ENCODE peak calls at places on chromosomes 5 and 9, in six cellular contexts. J is WTC11; H is T-helper 9 cell; B is NCI-H460; G is Peyer's patch; V is activated naive CD4-positive, alpha-beta T cell. S is an unnamed sample.
A peak's percentile ranks its signal among the peaks of the same experiment; 100 is the strongest.

GRCh38 chr9:2173170-2173569 is 158.0 kb downstream of the SMARCA2 start:
- DNase-seq in J (no peak), H (no peak), B (no peak), G (no peak), V (no peak), S (no peak)

GRCh38 chr5:32029291-32029690 is 144.8 kb downstream of the GOLPH3 start:
- DNase-seq in J (no peak), H (no peak), B (no peak), G (no peak), V (no peak), S (no peak)

GRCh38 chr5:157275403-157275802 is 9.5 kb downstream of the CYFIP2 start:
- DNase-seq in J (no peak), H (no peak), B (no peak), G (no peak), V (no peak), S (no peak)

GRCh38 chr5:169303119-169303515 is 2.2 kb upstream of the SLIT3 start:
- DNase-seq in J (no peak), H (no peak), B (no peak), G (no peak), V (no peak), S (no peak)

GRCh38 chr9:76451234-76451633 is 7.7 kb upstream of the GCNT1 start:
- DNase-seq in J (no peak), H (no peak), B (no peak), G (no peak), V (no peak), S (no peak)

GRCh38 chr5:127011961-127012644 is 18.3 kb downstream of the MARCHF3 start:
- DNase-seq in J (no peak), H (no peak), B (no peak), G (no peak), V (no peak), S (no peak)

GRCh38 chr9:80177949-80178480 is 606.2 kb downstream of the TLE4 start:
- DNase-seq in J (no peak), H (no peak), B (no peak), G (no peak), V (no peak), S (no peak)

GRCh38 chr5:73369283-73369682 is 79.3 kb downstream of the FOXD1 start:
- DNase-seq in J (no peak), H (no peak), B (no peak), G (no peak), V (no peak), S (no peak)

GRCh38 chr9:118222375-118222774 is 518.2 kb downstream of the TLR4 start:
- DNase-seq in J (peak; percentile 10), H (no peak), B (no peak), G (no peak), V (no peak), S (no peak)

GRCh38 chr5:17882760-17883488 is 248.7 kb downstream of the TAF11L14 start:
- DNase-seq in J (peak; percentile 38), H (no peak), B (no peak), G (no peak), V (no peak), S (no peak)

GRCh38 chr5:135033866-135034185 is 202 bp downstream of the PITX1 start:
- DNase-seq in J (no peak), H (no peak), B (no peak), G (no peak), V (no peak), S (no peak)

GRCh38 chr9:137411260-137411659 is 11.7 kb downstream of the EXD3 start:
- DNase-seq in J (no peak), H (no peak), B (no peak), G (no peak), V (no peak), S (no peak)

GRCh38 chr5:122099060-122099790 is 21.2 kb upstream of the LOX start:
- DNase-seq in J (no peak), H (no peak), B (peak; percentile 67), G (no peak), V (no peak), S (no peak)

GRCh38 chr9:89815903-89816573 is 211.2 kb downstream of the GADD45G start:
- DNase-seq in J (no peak), H (no peak), B (no peak), G (no peak), V (no peak), S (no peak)

GRCh38 chr9:32502459-32502858 is 23.5 kb downstream of the RIGI start:
- DNase-seq in J (no peak), H (no peak), B (peak; percentile 63), G (no peak), V (no peak), S (no peak)

GRCh38 chr9:137423001-137423809 is at the start of the genes EXD3 and NOXA1:
- DNase-seq in J (peak; percentile 95), H (peak; percentile 95), B (peak; percentile 92), G (peak; percentile 98), V (peak; percentile 86), S (peak; percentile 95)

GRCh38 chr5:93874080-93874479 is 132.7 kb upstream of the POU5F2 start:
- DNase-seq in J (no peak), H (no peak), B (no peak), G (no peak), V (no peak), S (no peak)

GRCh38 chr9:21607576-21607975 is 125.5 kb upstream of the IFNE start:
- DNase-seq in J (no peak), H (no peak), B (no peak), G (no peak), V (no peak), S (no peak)

GRCh38 chr9:121651295-121652036 is at the start of gene DAB2IP:
- DNase-seq in J (peak; percentile 77), H (no peak), B (peak; percentile 30), G (peak; percentile 78), V (no peak), S (no peak)

GRCh38 chr5:179244051-179244450 is 101.2 kb downstream of the ADAMTS2 start:
- DNase-seq in J (no peak), H (no peak), B (no peak), G (no peak), V (no peak), S (no peak)

GRCh38 chr9:89433826-89434225 is 64.1 kb downstream of the SEMA4D start:
- DNase-seq in J (no peak), H (no peak), B (no peak), G (no peak), V (no peak), S (no peak)

GRCh38 chr5:112691758-112692157 is 45.9 kb upstream of the APC start:
- DNase-seq in J (peak; percentile 49), H (no peak), B (peak; percentile 29), G (no peak), V (no peak), S (no peak)

GRCh38 chr5:76691470-76692273 is 24.3 kb upstream of the F2R start:
- DNase-seq in J (no peak), H (no peak), B (no peak), G (no peak), V (no peak), S (no peak)

GRCh38 chr5:41924872-41925554 is at the start of gene FBXO4:
- DNase-seq in J (peak; percentile 66), H (peak; percentile 77), B (peak; percentile 75), G (peak; percentile 92), V (peak; percentile 72), S (peak; percentile 83)

GRCh38 chr5:122996102-122996501 is 40.4 kb downstream of the PPIC start:
- DNase-seq in J (no peak), H (no peak), B (no peak), G (no peak), V (no peak), S (no peak)

GRCh38 chr9:117403848-117404247 is 11.0 kb downstream of the ASTN2 start:
- DNase-seq in J (no peak), H (no peak), B (no peak), G (no peak), V (no peak), S (no peak)

GRCh38 chr5:129609710-129610109 is 138.2 kb upstream of the MINAR2 start:
- DNase-seq in J (no peak), H (no peak), B (no peak), G (no peak), V (no peak), S (no peak)

GRCh38 chr9:1071730-1072129 is 21.6 kb downstream of the DMRT2 start:
- DNase-seq in J (no peak), H (no peak), B (no peak), G (no peak), V (no peak), S (no peak)

GRCh38 chr9:98430535-98430934 is 175.1 kb upstream of the TBC1D2 start:
- DNase-seq in J (no peak), H (no peak), B (no peak), G (no peak), V (no peak), S (no peak)